ENCODE peak calls at places on chromosomes 5 and 9, in seven cellular contexts. O is pancreas, V is natural killer cell, M is NB4, L is cardiac muscle cell, K is AG09309, R is PC-3. U is an unnamed sample.

GRCh38 chr5:142015781-142016533 is 3.1 kb upstream of the GNPDA1 start:
- DNase-seq in L (no peak), M (peak; percentile 81), O (no peak), V (no peak), R (peak; percentile 72), K (peak; percentile 13), U (peak; percentile 69)

GRCh38 chr5:98794001-98794400 is 20.5 kb downstream of the RGMB start:
- DNase-seq in K (no peak), R (no peak), L (no peak), M (no peak), O (no peak), V (no peak), U (no peak)

GRCh38 chr5:9176641-9177040 is 369.2 kb downstream of the SEMA5A start:
- DNase-seq in V (no peak), L (no peak), R (no peak), K (no peak), O (no peak), M (no peak), U (no peak)

GRCh38 chr5:10489810-10490426 is 48.2 kb downstream of the ROPN1L start:
- DNase-seq in M (peak; percentile 81), R (peak; percentile 26), O (no peak), V (no peak), K (no peak), L (no peak), U (peak; percentile 68)

GRCh38 chr5:150599917-150600511 is 40.4 kb upstream of the SYNPO start:
- DNase-seq in L (no peak), V (no peak), O (peak; percentile 99), K (no peak), M (no peak), R (peak; percentile 65), U (no peak)

GRCh38 chr9:118595719-118596305 is 773.4 kb downstream of the BRINP1 start:
- DNase-seq in M (peak; percentile 40), R (peak; percentile 2), K (no peak), O (no peak), V (no peak), L (peak; percentile 61), U (no peak)

GRCh38 chr9:114061292-114061691 is 16.8 kb downstream of the AMBP start:
- DNase-seq in K (no peak), V (no peak), M (no peak), R (no peak), L (no peak), O (no peak), U (no peak)

GRCh38 chr5:150215978-150216944 is 26.4 kb downstream of the SLC6A7 start:
- DNase-seq in L (no peak), R (peak; percentile 20), K (no peak), O (no peak), M (no peak), V (no peak), U (no peak)

GRCh38 chr5:96049398-96050272 is 88.0 kb upstream of the ELL2 start:
- DNase-seq in K (peak; percentile 46), M (no peak), V (no peak), R (no peak), O (no peak), L (peak; percentile 10), U (no peak)

GRCh38 chr5:136926073-136926472 is 560.7 kb upstream of the TRPC7 start:
- DNase-seq in V (no peak), O (no peak), L (no peak), K (no peak), R (peak; percentile 54), M (no peak), U (no peak)

GRCh38 chr9:23543420-23543819 is 282.6 kb downstream of the ELAVL2 start:
- DNase-seq in L (peak; percentile 54), R (peak; percentile 11), V (no peak), O (no peak), K (no peak), M (no peak), U (no peak)

GRCh38 chr9:92764381-92764987 is at the start of gene BICD2:
- DNase-seq in K (no peak), L (peak; percentile 98), O (no peak), R (no peak), M (no peak), V (peak; percentile 40), U (no peak)

GRCh38 chr9:70091553-70091952 is 47.9 kb downstream of the MAMDC2 start:
- DNase-seq in O (no peak), K (no peak), V (no peak), M (no peak), L (no peak), R (no peak), U (no peak)

GRCh38 chr5:17224858-17225436 is 7.5 kb downstream of the BASP1 start:
- DNase-seq in R (no peak), L (no peak), V (no peak), O (no peak), K (no peak), M (peak; percentile 54), U (no peak)

GRCh38 chr9:113886933-113887332 is 10.8 kb downstream of the ZNF618 start:
- DNase-seq in M (no peak), K (no peak), O (no peak), V (no peak), L (no peak), R (no peak), U (no peak)

GRCh38 chr9:115132648-115133047 is 14.7 kb upstream of the TNC start:
- DNase-seq in L (no peak), R (no peak), K (no peak), V (no peak), M (peak; percentile 20), O (no peak), U (no peak)

GRCh38 chr5:87069974-87070608 is 197.6 kb upstream of the RASA1 start:
- DNase-seq in M (peak; percentile 60), R (peak; percentile 84), O (no peak), V (no peak), L (peak; percentile 14), K (peak; percentile 42), U (no peak)

GRCh38 chr5:56481998-56482698 is 249.0 kb upstream of the ANKRD55 start:
- DNase-seq in O (no peak), V (no peak), R (no peak), L (no peak), M (peak; percentile 51), K (no peak), U (no peak)

GRCh38 chr5:56479126-56479525 is 246.0 kb upstream of the ANKRD55 start:
- DNase-seq in O (no peak), V (no peak), R (no peak), L (no peak), M (no peak), K (no peak), U (no peak)

GRCh38 chr5:56480305-56481146 is 247.4 kb upstream of the ANKRD55 start:
- DNase-seq in R (peak; percentile 2), M (peak; percentile 20), L (peak; percentile 60), V (no peak), O (peak; percentile 73), K (no peak), U (no peak)

GRCh38 chr5:56479701-56480304 is 246.7 kb upstream of the ANKRD55 start:
- DNase-seq in L (no peak), R (no peak), K (no peak), O (no peak), M (no peak), V (no peak), U (no peak)

DNA sequence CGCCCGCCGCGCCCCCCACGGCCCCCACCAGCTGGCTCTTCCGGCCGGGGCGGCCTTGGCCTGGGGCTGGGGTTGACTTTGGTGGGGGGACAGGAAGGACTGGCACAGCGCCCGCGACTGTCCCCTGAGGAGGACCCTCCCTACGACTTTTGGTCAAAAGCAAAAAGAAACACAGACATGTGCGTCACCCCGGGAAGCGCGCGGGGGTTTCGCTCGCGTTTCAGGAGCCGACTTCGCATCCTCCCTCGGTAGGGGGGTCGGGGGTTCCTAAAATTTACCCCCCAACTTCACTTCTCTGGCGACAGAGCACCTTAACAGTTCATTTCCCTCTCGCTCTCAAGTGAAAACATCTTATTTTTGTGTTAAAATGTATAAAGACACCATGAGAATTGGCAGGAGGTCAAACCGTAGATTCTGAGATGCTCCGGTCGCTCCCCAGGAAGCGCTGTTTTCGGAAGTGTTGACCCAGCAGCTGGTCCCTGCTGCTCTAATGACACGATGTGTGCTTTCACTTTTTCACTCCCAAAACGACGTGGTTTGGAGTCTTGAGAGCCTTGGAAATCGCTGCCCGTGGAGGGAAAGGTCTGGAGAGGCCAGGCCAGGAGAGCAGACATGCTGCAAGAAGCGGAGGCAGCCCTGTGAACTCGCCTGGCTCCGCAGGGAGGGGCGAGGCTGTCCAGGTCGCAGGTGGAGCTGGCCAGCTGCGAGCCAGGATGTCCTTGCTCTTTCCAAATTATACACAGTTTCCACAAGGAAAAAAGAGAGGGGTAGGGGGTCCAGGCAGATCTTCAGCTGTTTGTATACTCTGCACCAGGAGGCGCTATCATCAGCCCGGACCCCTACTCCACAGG is 248.2 kb upstream of the ANKRD55 start:
- DNase-seq in L (no peak), V (no peak), R (peak; percentile 1), M (peak; percentile 47), O (peak; percentile 71), K (no peak), U (no peak)
- TF ChIP-seq CTCF in L (peak; percentile 56), V (no peak), R (peak; percentile 32), M (peak; percentile 32), O (no peak), K (peak; percentile 12), U (peak; percentile 32)

DNA sequence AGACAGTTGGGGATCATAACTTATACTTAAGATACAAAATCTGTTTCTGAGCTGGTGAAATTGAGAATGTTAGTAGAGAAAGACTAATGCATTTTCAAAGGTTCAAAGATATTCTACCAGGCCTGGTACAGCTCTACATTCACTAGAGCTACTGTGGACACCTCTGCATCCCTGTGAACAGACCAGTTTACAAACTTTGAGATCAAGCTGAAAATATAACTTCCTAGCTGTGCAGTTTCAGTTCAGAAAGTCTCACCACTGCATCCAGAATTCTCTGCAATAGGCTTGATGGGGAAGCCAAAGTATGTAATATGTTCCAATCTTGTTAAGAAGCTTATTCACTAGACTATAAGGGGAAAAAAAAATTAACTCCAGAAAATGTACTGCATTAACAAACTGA is 672.1 kb downstream of the NR2F1-AS1 start:
- DNase-seq in V (no peak), R (no peak), O (no peak), M (no peak), L (no peak), K (no peak), U (no peak)
- TF ChIP-seq CTCF in V (no peak), R (no peak), O (no peak), M (no peak), L (no peak), K (no peak), U (no peak)

DNA sequence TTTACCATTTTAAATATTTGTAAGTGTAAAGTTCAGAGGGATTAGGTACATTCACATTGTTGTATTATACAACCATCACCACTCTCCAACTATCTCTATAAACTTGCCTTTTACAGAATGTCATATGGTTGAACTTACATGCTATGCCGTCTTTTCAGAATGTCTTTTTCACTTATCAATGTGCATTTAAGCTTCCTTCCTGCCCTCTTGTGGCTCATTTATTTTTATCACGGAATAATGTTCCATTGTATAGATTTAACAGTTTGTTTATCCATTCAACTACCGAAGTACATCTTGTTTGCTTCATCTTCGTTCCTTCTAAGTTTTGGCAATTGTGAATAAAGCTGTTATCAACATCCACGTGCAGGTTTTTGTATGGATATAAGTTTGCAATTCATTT is 133.3 kb upstream of the C6 start:
- DNase-seq in O (no peak), K (no peak), M (peak; percentile 4), V (no peak), R (peak; percentile 66), L (no peak), U (no peak)
- TF ChIP-seq CTCF in O (no peak), K (peak; percentile 14), M (no peak), V (no peak), R (peak; percentile 67), L (peak; percentile 16), U (no peak)

DNA sequence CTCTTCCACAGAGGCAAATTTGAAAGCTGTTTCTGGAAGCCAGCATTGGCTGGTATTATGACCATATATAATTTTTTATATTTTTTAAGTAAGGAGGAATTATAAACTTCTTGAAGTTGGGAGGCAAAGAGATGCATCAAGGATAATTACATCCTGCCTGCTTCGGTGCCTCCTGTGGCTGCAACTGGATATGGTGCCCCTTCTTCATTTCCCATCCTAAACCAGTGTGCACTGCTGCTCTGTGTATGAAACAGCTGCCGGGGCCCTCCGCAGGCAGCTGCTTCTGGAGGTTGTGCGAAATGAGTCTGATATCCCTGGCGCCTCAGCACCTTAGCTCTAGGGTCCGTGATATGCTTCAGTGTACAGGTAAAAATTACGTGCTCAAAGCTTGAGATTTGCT is 304.2 kb downstream of the ENC1 start:
- DNase-seq in O (no peak), M (no peak), L (peak; percentile 30), V (no peak), R (no peak), K (no peak), U (no peak)
- TF ChIP-seq CTCF in O (no peak), M (peak; percentile 17), L (peak; percentile 8), V (no peak), R (no peak), K (peak; percentile 22), U (no peak)

U was measured in CD14-positive monocyte.